ENCODE peak calls at places on chromosome 20, in ten cellular contexts. D is Calu3, R is putamen, M is NCI-H446 treated with DMSO at 0.1 percent for 48 hours, J is substantia nigra, W is anterior cingulate cortex, H is HS-5, L is NCI-H524, I is iPS-NIHi11, V is sigmoid colon. K is an unnamed sample.

GRCh38 chr20:5039255-5039657 is 37.9 kb upstream of the SLC23A2 start:
- DNase-seq in J (no peak), R (no peak), W (no peak), D (no peak), L (no peak), H (no peak), V (no peak), I (no peak), M (no peak), K (no peak)

GRCh38 chr20:40689943-40690835 is 1.2 kb upstream of the MAFB start:
- DNase-seq in D (peak; percentile 95), H (peak; percentile 65), V (peak; percentile 95), W (peak; percentile 77), R (peak; percentile 88), L (peak; percentile 85), J (peak; percentile 82), M (peak; percentile 75), I (peak; percentile 88), K (peak; percentile 91)

GRCh38 chr20:34634392-34634791 is 42.5 kb downstream of the PIGU start:
- DNase-seq in H (no peak), V (no peak), D (no peak), J (no peak), R (no peak), L (no peak), M (no peak), I (no peak), W (no peak), K (no peak)

GRCh38 chr20:39913274-39913673 is 775.8 kb downstream of the MAFB start:
- DNase-seq in D (no peak), V (no peak), L (no peak), I (no peak), W (no peak), M (no peak), R (no peak), H (no peak), J (no peak), K (no peak)

GRCh38 chr20:20938599-20938998 is 167.6 kb downstream of the LINC00237 start:
- DNase-seq in H (no peak), L (no peak), J (no peak), V (no peak), D (no peak), M (no peak), W (no peak), R (no peak), I (no peak), K (no peak)

GRCh38 chr20:56328861-56329260 is 29.9 kb upstream of the FAM210B start:
- DNase-seq in V (no peak), J (no peak), L (no peak), I (peak; percentile 48), R (no peak), H (no peak), W (no peak), M (no peak), D (peak; percentile 12), K (no peak)

GRCh38 chr20:48275325-48275724 is 490.0 kb upstream of the SULF2 start:
- DNase-seq in M (no peak), J (no peak), I (no peak), H (no peak), R (no peak), W (no peak), V (no peak), L (peak; percentile 16), D (no peak), K (no peak)

GRCh38 chr20:38325905-38326304 is 20.4 kb upstream of the LBP start:
- DNase-seq in I (no peak), H (no peak), V (no peak), D (no peak), R (no peak), J (no peak), M (no peak), W (no peak), L (peak; percentile 65), K (no peak)

GRCh38 chr20:25867776-25868649 is 171.4 kb upstream of the ZNF337 start:
- DNase-seq in H (no peak), D (no peak), L (peak; percentile 91), V (peak; percentile 89), R (peak; percentile 87), M (no peak), J (peak; percentile 73), I (peak; percentile 80), W (peak; percentile 88), K (no peak)

GRCh38 chr20:56575157-56575556 is 42.1 kb downstream of the FAM209B start:
- DNase-seq in W (no peak), I (no peak), V (no peak), J (no peak), D (no peak), M (no peak), H (no peak), L (no peak), R (no peak), K (no peak)

GRCh38 chr20:41617059-41617921 is 887 bp downstream of the CHD6 start:
- DNase-seq in H (peak; percentile 23), D (peak; percentile 63), M (no peak), R (peak; percentile 16), W (no peak), V (peak; percentile 66), J (no peak), L (peak; percentile 58), I (peak; percentile 61), K (peak; percentile 73)

GRCh38 chr20:62670998-62671397 is 28.7 kb downstream of the SLCO4A1 start:
- DNase-seq in J (no peak), D (no peak), M (no peak), V (no peak), R (no peak), I (no peak), L (no peak), W (no peak), H (no peak), K (no peak)

GRCh38 chr20:62433655-62434054 is 6.3 kb upstream of the RBBP8NL start:
- DNase-seq in V (peak; percentile 86), L (no peak), R (peak; percentile 14), W (peak; percentile 34), I (no peak), J (no peak), M (no peak), H (no peak), D (no peak), K (no peak)

GRCh38 chr20:9517297-9518134 is 3.1 kb downstream of the LAMP5 start:
- DNase-seq in R (no peak), V (no peak), J (no peak), I (no peak), L (no peak), D (no peak), W (no peak), M (no peak), H (no peak), K (no peak)

GRCh38 chr20:38203337-38204003 is 38.4 kb upstream of the TGM2 start:
- DNase-seq in W (no peak), I (peak; percentile 8), H (no peak), L (no peak), V (peak; percentile 29), J (no peak), M (no peak), D (no peak), R (peak; percentile 75), K (peak; percentile 23)

GRCh38 chr20:3796477-3797225 is 541 bp downstream of the CDC25B start:
- DNase-seq in J (no peak), M (no peak), V (no peak), H (no peak), D (no peak), W (no peak), I (no peak), L (no peak), R (no peak), K (no peak)

GRCh38 chr20:4815618-4816017 is 93.9 kb downstream of the PRND start:
- DNase-seq in D (no peak), L (no peak), I (no peak), H (no peak), R (no peak), V (no peak), W (no peak), J (no peak), M (no peak), K (no peak)

GRCh38 chr20:2822073-2822472 is 5.9 kb downstream of the TMEM239 start:
- DNase-seq in H (no peak), M (no peak), D (no peak), L (no peak), W (no peak), V (no peak), J (no peak), I (no peak), R (no peak), K (no peak)

GRCh38 chr20:47351643-47352331 is 4.7 kb downstream of the ZMYND8 start:
- DNase-seq in W (no peak), H (no peak), L (peak; percentile 55), I (no peak), R (no peak), M (no peak), D (no peak), V (no peak), J (no peak), K (peak; percentile 10)

GRCh38 chr20:42082611-42083010 is 464.4 kb upstream of the CHD6 start:
- DNase-seq in M (peak; percentile 1), D (no peak), J (no peak), V (no peak), H (peak; percentile 8), L (peak; percentile 42), R (no peak), W (no peak), I (no peak), K (no peak)

GRCh38 chr20:21125072-21125848 is 622 bp upstream of the KIZ start:
- DNase-seq in R (peak; percentile 58), J (no peak), D (peak; percentile 12), W (no peak), L (peak; percentile 84), M (peak; percentile 47), H (no peak), I (no peak), V (peak; percentile 78), K (peak; percentile 66)

GRCh38 chr20:37413354-37413753 is 67.4 kb downstream of the SRC start:
- DNase-seq in M (no peak), J (no peak), R (no peak), W (no peak), I (no peak), V (no peak), D (no peak), L (no peak), H (no peak), K (no peak)